ENCODE peak calls at places on chromosome 13, in seven cellular contexts. V, F, P, T, L, S and I are unnamed samples.

GRCh38 chr13:21069561-21070004 is 8.2 kb upstream of the LATS2 start:
- DNase-seq in V (no peak), F (no peak), P (peak; percentile 69), T (peak; percentile 92), L (peak; percentile 54), S (no peak), I (peak; percentile 99)

GRCh38 chr13:100563779-100564178 is 24.8 kb downstream of the GGACT start:
- DNase-seq in V (no peak), F (no peak), P (no peak), T (no peak), L (no peak), S (no peak), I (no peak)

GRCh38 chr13:50080856-50081105 is 65.5 kb downstream of the KCNRG start:
- DNase-seq in V (no peak), F (no peak), P (no peak), T (peak; percentile 54), L (no peak), S (no peak), I (peak; percentile 45)

GRCh38 chr13:45615501-45616101 is at the start of gene ERICH6B:
- DNase-seq in V (no peak), F (no peak), P (no peak), T (peak; percentile 14), L (peak; percentile 17), S (peak; percentile 92), I (peak; percentile 14)

GRCh38 chr13:80131204-80131603 is 209.7 kb downstream of the SPRY2 start:
- DNase-seq in V (peak; percentile 41), F (no peak), P (no peak), T (peak; percentile 68), L (peak; percentile 39), S (peak; percentile 67), I (peak; percentile 84)

GRCh38 chr13:61013782-61014181 is 401.9 kb downstream of the PCDH20 start:
- DNase-seq in V (no peak), F (no peak), P (no peak), T (no peak), L (no peak), S (no peak), I (no peak)

GRCh38 chr13:100392709-100393630 is 195.6 kb downstream of the GGACT start:
- DNase-seq in V (peak; percentile 67), F (peak; percentile 96), P (peak; percentile 98), T (peak; percentile 100), L (peak; percentile 85), S (no peak), I (peak; percentile 100)

GRCh38 chr13:109910131-109910530 is 123.7 kb upstream of the IRS2 start:
- DNase-seq in V (no peak), F (no peak), P (no peak), T (no peak), L (no peak), S (no peak), I (no peak)

GRCh38 chr13:50838701-50839100 is 4.8 kb downstream of the DLEU7 start:
- DNase-seq in V (no peak), F (no peak), P (no peak), T (no peak), L (no peak), S (no peak), I (no peak)

GRCh38 chr13:102812616-102813287 is 13.8 kb downstream of the BIVM start:
- DNase-seq in V (no peak), F (no peak), P (no peak), T (peak; percentile 32), L (no peak), S (peak; percentile 8), I (peak; percentile 22)

GRCh38 chr13:94710881-94711560 is 1.3 kb downstream of the SOX21 start:
- DNase-seq in V (peak; percentile 2), F (no peak), P (no peak), T (peak; percentile 11), L (no peak), S (peak; percentile 77), I (no peak)

GRCh38 chr13:38657191-38657590 is 29.7 kb upstream of the FREM2 start:
- DNase-seq in V (no peak), F (no peak), P (no peak), T (peak; percentile 43), L (no peak), S (no peak), I (no peak)

GRCh38 chr13:32824671-32825070 is 191.6 kb upstream of the KL start:
- DNase-seq in V (no peak), F (no peak), P (peak; percentile 78), T (peak; percentile 85), L (no peak), S (peak; percentile 16), I (peak; percentile 93)

GRCh38 chr13:111977184-111977516 is 89.8 kb upstream of the SOX1 start:
- DNase-seq in V (no peak), F (no peak), P (no peak), T (no peak), L (no peak), S (peak; percentile 31), I (no peak)

GRCh38 chr13:64234255-64234654 is 2818.6 kb upstream of the PCDH20 start:
- DNase-seq in V (no peak), F (no peak), P (no peak), T (no peak), L (no peak), S (no peak), I (peak; percentile 15)

GRCh38 chr13:108182652-108183051 is 32.7 kb downstream of the LIG4 start:
- DNase-seq in V (no peak), F (no peak), P (no peak), T (no peak), L (no peak), S (no peak), I (no peak)

GRCh38 chr13:29676535-29676934 is 81.0 kb upstream of the SLC7A1 start:
- DNase-seq in V (no peak), F (no peak), P (no peak), T (peak; percentile 9), L (no peak), S (no peak), I (no peak)

GRCh38 chr13:42769650-42770049 is 11.7 kb upstream of the FAM216B start:
- DNase-seq in V (no peak), F (no peak), P (no peak), T (no peak), L (no peak), S (no peak), I (no peak)

DNA sequence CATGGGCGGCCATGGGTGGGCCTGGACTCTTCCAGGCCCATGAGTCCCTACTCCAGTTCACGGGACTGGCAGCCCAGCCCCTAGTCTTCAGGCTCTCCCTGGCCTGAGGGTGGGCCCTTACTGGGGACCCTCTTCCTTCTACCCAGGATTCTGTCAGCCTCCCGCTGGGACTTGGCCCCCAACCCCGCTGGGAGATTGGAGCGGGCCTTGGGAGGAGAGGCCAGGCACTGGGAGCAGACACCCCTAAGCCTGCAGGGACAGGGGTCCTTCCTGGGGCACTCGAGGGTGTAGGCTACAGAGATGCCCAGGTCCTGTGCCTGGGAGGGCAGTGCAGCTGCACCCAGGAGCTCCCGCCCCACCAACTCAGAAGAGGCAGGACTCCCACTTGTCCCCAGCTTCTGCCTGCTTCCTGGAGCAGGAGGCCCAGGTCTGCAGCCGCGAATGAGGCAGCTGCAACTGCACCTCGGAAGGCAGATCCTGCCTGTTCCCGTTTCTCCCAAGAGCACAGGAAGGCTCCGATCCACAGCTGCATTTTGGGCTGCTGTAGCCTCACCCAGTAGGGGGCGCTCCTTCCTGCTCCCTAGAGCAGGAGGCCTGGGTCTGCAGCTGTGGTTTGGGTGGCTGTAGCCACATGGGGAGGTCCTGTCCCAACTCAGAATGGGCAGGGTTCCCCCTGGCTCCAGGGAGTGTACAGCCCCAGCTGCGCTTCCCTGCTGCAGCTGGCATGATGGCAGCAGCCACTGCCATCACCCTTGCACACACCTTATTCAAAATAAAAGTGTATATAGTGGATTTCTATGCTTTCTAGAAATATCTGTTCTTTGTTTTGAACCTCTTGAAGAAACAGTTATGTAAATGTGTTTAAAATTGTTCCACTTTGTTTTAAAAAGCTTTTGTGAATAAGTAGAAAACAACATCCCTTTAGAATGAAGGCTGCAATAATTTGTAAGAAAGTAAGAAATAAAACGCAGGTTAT is 46.8 kb downstream of the TEX26 start:
- DNase-seq in V (peak; percentile 28), F (no peak), P (no peak), T (no peak), L (no peak), S (peak; percentile 83), I (no peak)
- TF ChIP-seq CTCF in V (peak; percentile 41), F (peak; percentile 67), P (peak; percentile 53), T (peak; percentile 61), L (no peak), S (peak; percentile 91), I (peak; percentile 57)

GRCh38 chr13:98468352-98468751 is 108.6 kb downstream of the STK24 start:
- DNase-seq in V (no peak), F (no peak), P (no peak), T (no peak), L (no peak), S (no peak), I (no peak)

GRCh38 chr13:98468929-98469328 is 108.0 kb downstream of the STK24 start:
- DNase-seq in V (no peak), F (no peak), P (no peak), T (no peak), L (no peak), S (no peak), I (no peak)

GRCh38 chr13:98467263-98467985 is 109.5 kb downstream of the STK24 start:
- DNase-seq in V (no peak), F (no peak), P (no peak), T (no peak), L (no peak), S (no peak), I (no peak)

GRCh38 chr13:98462946-98463345 is 114.0 kb downstream of the STK24 start:
- DNase-seq in V (no peak), F (no peak), P (no peak), T (no peak), L (no peak), S (no peak), I (no peak)

GRCh38 chr13:98466634-98467236 is 110.2 kb downstream of the STK24 start:
- DNase-seq in V (peak; percentile 34), F (no peak), P (no peak), T (peak; percentile 61), L (no peak), S (peak; percentile 68), I (peak; percentile 52)
- TF ChIP-seq CTCF in V (no peak), F (peak; percentile 76), P (peak; percentile 75), T (peak; percentile 80), L (peak; percentile 48), S (peak; percentile 91), I (peak; percentile 75)

DNA sequence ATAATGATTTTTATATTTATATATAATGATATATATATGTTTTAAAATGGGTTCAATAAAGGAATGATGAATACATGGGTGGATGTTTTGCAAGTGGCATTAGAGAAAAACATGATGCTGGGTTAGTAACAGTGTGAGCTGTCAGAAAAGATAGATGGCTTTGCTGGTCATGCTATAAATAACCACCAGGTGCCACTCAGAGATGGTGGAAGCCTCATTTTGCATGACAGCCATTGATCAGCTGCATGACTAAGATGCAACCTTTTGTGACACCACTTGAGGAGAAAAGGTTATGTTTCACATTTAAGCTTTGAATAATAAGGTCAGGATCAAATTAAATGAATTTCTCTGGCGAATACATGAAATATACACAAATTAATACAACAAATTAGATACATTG is 737.7 kb downstream of the PCDH9 start:
- DNase-seq in V (no peak), F (no peak), P (no peak), T (no peak), L (no peak), S (peak; percentile 40), I (no peak)
- TF ChIP-seq CTCF in V (no peak), F (no peak), P (no peak), T (no peak), L (no peak), S (peak; percentile 48), I (no peak)

DNA sequence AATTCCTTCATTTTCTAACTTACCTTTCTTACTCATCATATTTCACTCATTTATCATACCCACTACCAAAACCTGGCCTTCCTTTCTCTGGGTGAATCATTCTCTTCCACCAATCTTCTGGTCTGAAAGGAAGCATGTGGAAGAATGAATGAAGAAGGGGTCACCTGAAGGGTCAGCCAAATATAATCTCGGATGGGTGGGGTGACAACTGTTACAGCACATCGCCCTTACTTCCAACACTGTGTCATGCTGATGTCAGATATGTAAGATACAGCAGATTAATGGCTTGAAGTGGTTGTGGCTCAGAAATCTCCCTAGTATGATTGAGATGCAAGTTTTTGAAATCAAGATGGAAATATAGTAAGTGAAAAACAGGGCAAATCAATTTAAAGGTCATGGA is 401.7 kb upstream of the HTR2A start:
- DNase-seq in V (no peak), F (no peak), P (no peak), T (no peak), L (no peak), S (no peak), I (no peak)
- TF ChIP-seq CTCF in V (no peak), F (no peak), P (no peak), T (no peak), L (no peak), S (no peak), I (no peak)